ENCODE peak calls at places on chromosomes 5 and 9, in six cellular contexts. W is activated T-helper 1 cell treated with Interleukin-2 at 50 U/mL for 16 hours; I is A549; N is AG04450; P is dorsolateral prefrontal cortex; F is activated gamma-delta T cell treated with anti-CD3 and anti-CD28 coated beads, Interleukin-2, amount 50 U/mL, for 16 hours. H is an unnamed sample.

GRCh38 chr5:141709704-141710267 is 27.8 kb upstream of the ARAP3 start:
- DNase-seq in N (no peak), W (no peak), I (no peak), F (no peak), P (no peak), H (no peak)

GRCh38 chr9:96555567-96556386 is 63.9 kb downstream of the CDC14B start:
- DNase-seq in P (no peak), F (no peak), I (no peak), W (no peak), N (no peak), H (no peak)

GRCh38 chr5:124156408-124157027 is 589.9 kb downstream of the ZNF608 start:
- DNase-seq in N (no peak), I (no peak), P (no peak), F (no peak), W (no peak), H (no peak)

GRCh38 chr5:7094626-7095025 is 301.3 kb upstream of the ADCY2 start:
- DNase-seq in I (no peak), N (no peak), W (no peak), F (no peak), P (no peak), H (no peak)

GRCh38 chr5:123855630-123856029 is 343.7 kb downstream of the CSNK1G3 start:
- DNase-seq in N (no peak), W (no peak), I (no peak), F (no peak), P (no peak), H (no peak)

GRCh38 chr5:37768362-37768761 is 71.5 kb downstream of the GDNF start:
- DNase-seq in F (no peak), P (no peak), N (no peak), I (no peak), W (no peak), H (no peak)

GRCh38 chr5:151250346-151251000 is 2.5 kb upstream of the GM2A start:
- DNase-seq in N (no peak), F (no peak), P (no peak), W (no peak), I (no peak), H (no peak)

GRCh38 chr5:160353379-160353778 is 17.0 kb downstream of the C1QTNF2 start:
- DNase-seq in W (no peak), F (no peak), I (no peak), N (no peak), P (peak), H (peak)

GRCh38 chr5:148820778-148821395 is 5.5 kb upstream of the ADRB2 start:
- DNase-seq in P (no peak), I (peak), N (no peak), W (no peak), F (no peak), H (no peak)

GRCh38 chr5:100898504-100899346 is 4.4 kb downstream of the ST8SIA4 start:
- DNase-seq in F (no peak), W (no peak), I (no peak), P (no peak), N (no peak), H (no peak)

GRCh38 chr9:135330685-135331590 is 148.6 kb upstream of the PPP1R26 start:
- DNase-seq in F (no peak), N (no peak), I (no peak), P (no peak), W (no peak), H (no peak)

GRCh38 chr5:43416988-43417394 is 4.8 kb upstream of the CCL28 start:
- DNase-seq in P (no peak), F (no peak), I (no peak), W (no peak), N (no peak), H (no peak)

H was measured in psoas muscle.